ENCODE peak calls at places on chromosome X, in four cellular contexts. Y, Z, F and P are unnamed samples.

GRCh38 chrX:39808471-39808917 is 289.3 kb downstream of the BCOR start:
- DNase-seq in Y (no peak), Z (no peak), F (peak), P (no peak)

GRCh38 chrX:55159556-55159955 is 60.6 kb upstream of the PAGE5 start:
- DNase-seq in Y (no peak), Z (no peak), F (no peak), P (no peak)

GRCh38 chrX:153799326-153799725 is 4.9 kb downstream of the SSR4 start:
- DNase-seq in Y (no peak), Z (no peak), F (no peak), P (no peak)

GRCh38 chrX:45775462-45775861 is 574.8 kb upstream of the DIPK2B start:
- DNase-seq in Y (no peak), Z (no peak), F (no peak), P (no peak)

GRCh38 chrX:154048398-154048797 is 28.7 kb upstream of the IRAK1 start:
- DNase-seq in Y (no peak), Z (no peak), F (no peak), P (no peak)

GRCh38 chrX:1507511-1508463 is 29.2 kb downstream of the P2RY8 start:
- DNase-seq in Y (no peak), Z (no peak), F (no peak), P (no peak)

GRCh38 chrX:23465985-23466384 is 131.3 kb downstream of the PTCHD1 start:
- DNase-seq in Y (no peak), Z (no peak), F (no peak), P (no peak)

GRCh38 chrX:83416273-83416672 is 91.8 kb upstream of the POU3F4 start:
- DNase-seq in Y (peak), Z (no peak), F (peak), P (peak)

GRCh38 chrX:139831689-139832456 is 101.0 kb downstream of the ATP11C start:
- DNase-seq in Y (peak), Z (no peak), F (peak), P (no peak)

GRCh38 chrX:120365320-120365719 is 3.4 kb downstream of the ATP1B4 start:
- DNase-seq in Y (peak), Z (no peak), F (peak), P (peak)

GRCh38 chrX:140983730-140984129 is 18.7 kb upstream of the SPANXB1 start:
- DNase-seq in Y (no peak), Z (no peak), F (no peak), P (no peak)

GRCh38 chrX:150887906-150888465 is 10.5 kb downstream of the CD99L2 start:
- DNase-seq in Y (no peak), Z (no peak), F (no peak), P (no peak)

GRCh38 chrX:153921511-153922285 is 4.4 kb downstream of the ARHGAP4 start:
- DNase-seq in Y (no peak), Z (no peak), F (no peak), P (no peak)

GRCh38 chrX:70960728-70961127 is 29.8 kb upstream of the SLC7A3 start:
- DNase-seq in Y (peak), Z (no peak), F (no peak), P (no peak)

GRCh38 chrX:134470013-134470412 is 10.0 kb downstream of the HPRT1 start:
- DNase-seq in Y (no peak), Z (no peak), F (no peak), P (no peak)

GRCh38 chrX:54180403-54180802 is 2.7 kb downstream of the FAM120C start:
- DNase-seq in Y (no peak), Z (no peak), F (no peak), P (no peak)

GRCh38 chrX:102697506-102697905 is 14.7 kb upstream of the GPRASP2 start:
- DNase-seq in Y (no peak), Z (no peak), F (no peak), P (no peak)

GRCh38 chrX:54540289-54540688 is 10.3 kb downstream of the GNL3L start:
- DNase-seq in Y (no peak), Z (no peak), F (peak), P (no peak)

GRCh38 chrX:139204576-139204902 is 326.0 kb upstream of the F9 start:
- DNase-seq in Y (no peak), Z (no peak), F (no peak), P (no peak)

GRCh38 chrX:47540754-47541538 is 20.1 kb upstream of the ARAF start:
- DNase-seq in Y (peak), Z (peak), F (peak), P (no peak)

GRCh38 chrX:153763989-153764755 is at the start of gene PLXNB3:
- DNase-seq in Y (peak), Z (peak), F (peak), P (peak)

GRCh38 chrX:141642979-141643378 is 53.5 kb downstream of the SPANXA2 start:
- DNase-seq in Y (no peak), Z (no peak), F (no peak), P (no peak)

GRCh38 chrX:74179071-74179470 is 124.9 kb upstream of the ZCCHC13 start:
- DNase-seq in Y (no peak), Z (no peak), F (no peak), P (no peak)

GRCh38 chrX:150486011-150486410 is 82.4 kb upstream of the MTM1 start:
- DNase-seq in Y (peak), Z (peak), F (peak), P (peak)

GRCh38 chrX:88613338-88613737 is 133.7 kb upstream of the CPXCR1 start:
- DNase-seq in Y (peak), Z (no peak), F (peak), P (no peak)

GRCh38 chrX:151488677-151489076 is 74.8 kb upstream of the PASD1 start:
- DNase-seq in Y (no peak), Z (peak), F (no peak), P (peak)

GRCh38 chrX:109890910-109891502 is 111.9 kb upstream of the TMEM164 start:
- DNase-seq in Y (peak), Z (peak), F (peak), P (peak)
- H2AFZ ChIP-seq in Y (peak), Z (peak), F (no peak), P (peak)

GRCh38 chrX:68995780-68996551 is 167.1 kb downstream of the EFNB1 start:
- DNase-seq in Y (no peak), Z (no peak), F (peak), P (no peak)
- H2AFZ ChIP-seq in Y (no peak), Z (no peak), F (no peak), P (no peak)

GRCh38 chrX:11351375-11352295 is 58.4 kb downstream of the AMELX start:
- DNase-seq in Y (no peak), Z (no peak), F (no peak), P (no peak)
- H2AFZ ChIP-seq in Y (no peak), Z (no peak), F (no peak), P (no peak)

GRCh38 chrX:57137481-57137880 is 284 bp upstream of the SPIN2A start:
- DNase-seq in Y (no peak), Z (no peak), F (peak), P (no peak)
- H2AFZ ChIP-seq in Y (no peak), Z (no peak), F (peak), P (no peak)